ENCODE peak calls at places on chromosomes 11 and 22, in four cellular contexts. J is GM23338, M is foreskin keratinocyte, Y is mesendoderm. S is an unnamed sample.
A peak's percentile ranks its signal among the peaks of the same experiment; 100 is the strongest.

GRCh38 chr11:59899532-59899931 is 20.9 kb downstream of the OOSP3 start:
- DNase-seq in Y (peak; percentile 78), J (peak; percentile 27), M (no peak), S (no peak)

GRCh38 chr11:73001615-73002014 is 140.5 kb downstream of the FCHSD2 start:
- DNase-seq in J (no peak), M (no peak), Y (no peak), S (no peak)

GRCh38 chr22:19890502-19891349 is 36.1 kb upstream of the GNB1L start:
- DNase-seq in Y (no peak), M (no peak), J (no peak), S (no peak)

GRCh38 chr11:67006029-67006884 is 16.7 kb upstream of the SYT12 start:
- DNase-seq in Y (peak; percentile 86), J (peak; percentile 88), M (no peak), S (no peak)

GRCh38 chr11:68331338-68331947 is 19.1 kb downstream of the LRP5 start:
- DNase-seq in M (no peak), J (no peak), Y (no peak), S (no peak)

GRCh38 chr11:120013325-120014250 is 124.3 kb downstream of the TRIM29 start:
- DNase-seq in M (peak; percentile 26), J (peak; percentile 93), Y (peak; percentile 93), S (no peak)

GRCh38 chr11:93444671-93445073 is 98.5 kb downstream of the SMCO4 start:
- DNase-seq in Y (peak; percentile 94), M (no peak), J (peak; percentile 88), S (peak; percentile 45)

GRCh38 chr11:490186-490929 is 16.7 kb downstream of the RNH1 start:
- DNase-seq in M (no peak), J (no peak), Y (no peak), S (no peak)

GRCh38 chr22:50071432-50072166 is 13.5 kb upstream of the TTLL8 start:
- DNase-seq in M (peak; percentile 18), Y (no peak), J (no peak), S (no peak)

GRCh38 chr11:82976786-82977185 is 75.2 kb downstream of the DDIAS start:
- DNase-seq in M (no peak), J (no peak), Y (no peak), S (no peak)

GRCh38 chr11:9004310-9004945 is 627 bp upstream of the NRIP3 start:
- DNase-seq in Y (peak; percentile 28), J (peak; percentile 82), M (no peak), S (no peak)

GRCh38 chr22:22752556-22753477 is 108.4 kb downstream of the GGTLC2 start:
- DNase-seq in J (no peak), M (peak; percentile 31), Y (no peak), S (no peak)

GRCh38 chr11:68429661-68430060 is 30.9 kb upstream of the PPP6R3 start:
- DNase-seq in Y (no peak), M (no peak), J (no peak), S (no peak)

GRCh38 chr11:2801711-2802388 is 83.7 kb downstream of the CDKN1C start:
- DNase-seq in J (no peak), Y (no peak), M (no peak), S (no peak)

GRCh38 chr11:117392979-117393378 is 65.3 kb downstream of the CEP164 start:
- DNase-seq in M (no peak), J (no peak), Y (no peak), S (no peak)

GRCh38 chr11:57416436-57416835 is 10.5 kb downstream of the SLC43A3 start:
- DNase-seq in J (no peak), Y (no peak), M (no peak), S (no peak)

GRCh38 chr11:68845351-68846002 is 3.8 kb upstream of the CPT1A start:
- DNase-seq in J (no peak), Y (no peak), M (no peak), S (no peak)

GRCh38 chr11:101718406-101718805 is 134.6 kb upstream of the TRPC6 start:
- DNase-seq in M (peak; percentile 89), J (no peak), Y (no peak), S (no peak)

GRCh38 chr11:86876716-86877234 is 76.4 kb downstream of the PRSS23 start:
- DNase-seq in J (peak; percentile 43), Y (peak; percentile 58), M (no peak), S (no peak)

GRCh38 chr11:94314064-94314463 is 9.7 kb downstream of the IZUMO1R start:
- DNase-seq in M (no peak), Y (no peak), J (no peak), S (no peak)

GRCh38 chr11:68312117-68312779 is at the start of gene LRP5:
- DNase-seq in M (no peak), J (peak; percentile 42), Y (no peak), S (no peak)

GRCh38 chr11:20474176-20474950 is 86.8 kb downstream of the PRMT3 start:
- DNase-seq in J (peak; percentile 71), Y (peak; percentile 51), M (peak; percentile 33), S (no peak)

GRCh38 chr11:70031631-70032469 is 46.3 kb upstream of the ANO1 start:
- DNase-seq in M (no peak), J (no peak), Y (no peak), S (no peak)

GRCh38 chr22:34410111-34410510 is 489.8 kb upstream of the LARGE1 start:
- DNase-seq in M (no peak), Y (peak; percentile 5), J (no peak), S (no peak)

GRCh38 chr11:100925935-100926334 is 203.7 kb downstream of the PGR start:
- DNase-seq in Y (no peak), M (peak; percentile 66), J (no peak), S (peak; percentile 14)

GRCh38 chr11:113106507-113106906 is 145.3 kb downstream of the NCAM1 start:
- DNase-seq in M (peak; percentile 16), J (no peak), Y (no peak), S (no peak)

GRCh38 chr11:36037031-36037430 is 93.2 kb downstream of the LDLRAD3 start:
- DNase-seq in M (peak; percentile 26), J (no peak), Y (no peak), S (no peak)

GRCh38 chr11:95065336-95065735 is 1.4 kb upstream of the SRSF8 start:
- DNase-seq in J (no peak), Y (no peak), M (peak; percentile 65), S (no peak)

GRCh38 chr11:2647167-2647566 is 52.6 kb downstream of the KCNQ1OT1 start:
- DNase-seq in Y (no peak), M (no peak), J (no peak), S (no peak)

GRCh38 chr11:18729426-18729825 is 3.4 kb upstream of the IGSF22 start:
- DNase-seq in J (no peak), Y (no peak), M (no peak), S (no peak)

GRCh38 chr22:19355413-19356157 is 64.1 kb upstream of the CLTCL1 start:
- DNase-seq in M (no peak), Y (no peak), J (no peak), S (no peak)

GRCh38 chr11:8839957-8840945 is 70.7 kb upstream of the AKIP1 start:
- DNase-seq in J (peak; percentile 50), M (peak; percentile 55), Y (peak; percentile 65), S (no peak)

GRCh38 chr11:19200410-19201201 is 1.2 kb downstream of the CSRP3 start:
- DNase-seq in J (no peak), M (peak; percentile 47), Y (no peak), S (peak; percentile 34)

GRCh38 chr22:47046411-47047065 is 284.1 kb downstream of the TBC1D22A start:
- DNase-seq in Y (no peak), M (no peak), J (no peak), S (no peak)

GRCh38 chr11:114284021-114284420 is 12.2 kb upstream of the NNMT start:
- DNase-seq in M (no peak), Y (no peak), J (no peak), S (no peak)

GRCh38 chr22:22748297-22748743 is 103.9 kb downstream of the GGTLC2 start:
- DNase-seq in M (peak; percentile 28), J (peak; percentile 43), Y (peak; percentile 32), S (no peak)

GRCh38 chr22:35923026-35923425 is 105.6 kb downstream of the RBFOX2 start:
- DNase-seq in M (no peak), Y (no peak), J (no peak), S (no peak)
- H3K27ac ChIP-seq in M (no peak overlapping the region), Y (no peak overlapping the region), J (no peak overlapping the region), S (no peak overlapping the region)

GRCh38 chr11:76083563-76084451 is 122.5 kb downstream of the WNT11 start:
- DNase-seq in M (no peak), J (no peak), Y (peak; percentile 45), S (no peak)
- H3K27ac ChIP-seq in M (no peak overlapping the region), J (no peak overlapping the region), Y (no peak overlapping the region), S (no peak overlapping the region)

GRCh38 chr22:43270314-43270908 is 72.8 kb downstream of the SCUBE1 start:
- DNase-seq in J (peak; percentile 83), M (no peak), Y (peak; percentile 90), S (no peak)

GRCh38 chr22:43272869-43273318 is 70.3 kb downstream of the SCUBE1 start:
- DNase-seq in M (no peak), J (peak; percentile 56), Y (peak; percentile 57), S (no peak)

GRCh38 chr22:43270949-43271348 is 72.2 kb downstream of the SCUBE1 start:
- DNase-seq in J (no peak), M (no peak), Y (no peak), S (no peak)

GRCh38 chr22:43273902-43274484 is 69.2 kb downstream of the SCUBE1 start:
- DNase-seq in J (peak; percentile 84), M (peak; percentile 29), Y (peak; percentile 88), S (no peak)

DNA sequence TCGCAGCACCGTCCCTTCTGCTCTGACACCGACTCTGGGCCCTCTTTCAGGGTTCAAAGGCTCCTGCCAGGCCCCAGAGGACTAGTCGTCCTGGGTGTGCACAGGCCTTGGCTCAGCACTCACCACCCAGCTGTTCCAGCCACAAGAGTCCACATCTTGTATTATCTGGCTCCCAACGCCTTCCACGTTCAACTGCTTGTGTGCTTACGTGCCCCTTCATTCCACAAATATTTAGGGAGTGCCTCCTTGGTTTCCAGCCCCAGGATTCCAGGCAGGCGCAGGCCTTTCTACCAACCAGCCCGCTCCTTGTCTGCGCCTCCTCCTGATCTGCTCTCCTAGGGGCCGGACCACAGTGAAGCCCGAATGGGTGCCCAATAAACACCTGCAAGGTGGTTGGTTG is 70.9 kb downstream of the SCUBE1 start:
- DNase-seq in M (peak; percentile 56), J (no peak), Y (no peak), S (no peak)
- H3K27ac ChIP-seq in M (no peak overlapping the region), J (no peak overlapping the region), Y (no peak overlapping the region), S (no peak overlapping the region)

GRCh38 chr11:129652828-129653227 is 162.8 kb upstream of the TMEM45B start:
- DNase-seq in M (peak; percentile 39), Y (no peak), J (no peak), S (peak; percentile 76)
- H3K27ac ChIP-seq in M (no peak overlapping the region), Y (no peak overlapping the region), J (no peak overlapping the region), S (no peak overlapping the region)

GRCh38 chr11:75826463-75827220 is 11.6 kb downstream of the UVRAG start:
- DNase-seq in Y (peak; percentile 37), J (peak; percentile 47), M (no peak), S (no peak)

GRCh38 chr11:75831915-75832502 is 17.0 kb downstream of the UVRAG start:
- DNase-seq in J (no peak), Y (no peak), M (no peak), S (no peak)

GRCh38 chr11:75823415-75823814 is 8.4 kb downstream of the UVRAG start:
- DNase-seq in Y (no peak), J (no peak), M (no peak), S (no peak)

DNA sequence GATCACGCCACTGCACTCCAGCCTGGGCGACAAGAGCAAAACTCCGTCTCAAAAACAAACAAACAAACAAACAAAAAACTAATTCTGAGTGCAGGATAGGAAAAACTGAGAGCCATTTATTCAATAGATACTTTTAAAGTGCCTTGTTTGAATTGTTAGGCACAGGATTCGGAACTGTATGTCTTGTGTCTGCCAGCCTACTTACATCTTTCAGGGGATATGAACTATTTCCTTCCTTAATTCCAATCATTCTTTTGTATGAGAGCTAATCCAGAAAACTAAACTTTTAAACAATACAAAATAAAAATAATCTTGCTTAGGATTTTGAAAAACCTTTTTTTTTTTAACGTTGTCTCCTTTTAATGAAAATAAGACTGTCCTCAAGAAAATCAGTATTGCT is 12.6 kb downstream of the UVRAG start:
- DNase-seq in J (no peak), Y (no peak), M (no peak), S (no peak)
- H3K27ac ChIP-seq in J (no peak overlapping the region), Y (no peak overlapping the region), M (no peak overlapping the region), S (no peak overlapping the region)

S was measured in epithelial cell of prostate.